ENCODE peak calls at places on chromosomes 4 and X, in five cellular contexts. V is mammary epithelial cell, Z is GM23338, P is PC-3, Q is H1. U is an unnamed sample. For H3K4me1, the result is how much of the 10 kb centered on the place peaks cover.

GRCh38 chrX:40189018-40189417 is 91.3 kb upstream of the BCOR start:
- DNase-seq in V (no peak), Z (no peak), P (no peak), Q (no peak), U (peak)

GRCh38 chrX:17689971-17690409 is 47.3 kb upstream of the SCML1 start:
- DNase-seq in V (peak), Z (peak), P (peak), Q (no peak), U (peak)

GRCh38 chrX:114178126-114178525 is 405.8 kb upstream of the HTR2C start:
- DNase-seq in V (no peak), Z (no peak), P (no peak), Q (no peak), U (no peak)

GRCh38 chr4:93368968-93369367 is 459.6 kb upstream of the ATOH1 start:
- DNase-seq in V (no peak), Z (peak), P (no peak), Q (no peak), U (no peak)

GRCh38 chr4:36198068-36198808 is 46.1 kb downstream of the ARAP2 start:
- DNase-seq in V (no peak), Z (no peak), P (no peak), Q (no peak), U (no peak)

GRCh38 chr4:48518143-48518542 is 28.1 kb downstream of the ZAR1 start:
- DNase-seq in V (no peak), Z (no peak), P (no peak), Q (no peak), U (no peak)

GRCh38 chr4:94507281-94507680 is 55.5 kb downstream of the PDLIM5 start:
- DNase-seq in V (peak), Z (no peak), P (no peak), Q (no peak), U (no peak)

GRCh38 chr4:22552802-22553201 is 36.9 kb upstream of the ADGRA3 start:
- DNase-seq in V (peak), Z (peak), P (peak), Q (no peak), U (peak)

GRCh38 chrX:13761606-13762005 is 27.1 kb downstream of the OFD1 start:
- DNase-seq in V (peak), Z (peak), P (no peak), Q (no peak), U (no peak)

GRCh38 chrX:38973327-38973726 is 172.1 kb downstream of the MID1IP1 start:
- DNase-seq in V (no peak), Z (no peak), P (peak), Q (no peak), U (no peak)

GRCh38 chr4:81447551-81448266 is 24.0 kb downstream of the RASGEF1B start:
- DNase-seq in V (no peak), Z (no peak), P (no peak), Q (no peak), U (no peak)

GRCh38 chr4:39729557-39729956 is 31.6 kb downstream of the UBE2K start:
- DNase-seq in V (peak), Z (no peak), P (no peak), Q (no peak), U (peak)

GRCh38 chr4:97105716-97106115 is 1037.6 kb downstream of the STPG2 start:
- DNase-seq in V (no peak), Z (no peak), P (no peak), Q (no peak), U (no peak)

GRCh38 chr4:97104006-97104405 is 1039.3 kb downstream of the STPG2 start:
- DNase-seq in V (peak), Z (no peak), P (no peak), Q (no peak), U (no peak)

GRCh38 chr4:97106161-97106560 is 1037.1 kb downstream of the STPG2 start:
- DNase-seq in V (no peak), Z (no peak), P (no peak), Q (no peak), U (no peak)

DNA sequence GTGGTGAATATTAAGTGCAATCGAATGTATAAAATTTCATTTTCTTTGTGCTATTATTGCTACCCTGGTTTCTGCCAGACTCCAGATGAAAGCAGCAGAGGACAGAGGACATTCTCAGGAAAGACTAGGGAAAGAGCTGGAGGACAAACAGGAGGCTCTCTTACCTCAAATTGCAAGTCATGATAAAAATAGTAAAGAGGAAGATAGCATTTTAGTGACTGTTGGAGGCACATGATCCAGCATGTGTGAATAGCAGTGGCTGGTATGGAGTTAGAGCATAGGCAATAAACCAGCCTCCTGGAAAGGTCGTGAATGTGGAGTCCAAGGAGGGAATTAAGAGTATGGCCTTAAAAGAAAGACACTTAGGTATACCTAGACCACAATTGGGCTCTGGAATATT is 1040.0 kb downstream of the STPG2 start:
- DNase-seq in V (peak), Z (no peak), P (no peak), Q (no peak), U (no peak)
- H2AFZ ChIP-seq in V (peak), Z (no peak), P (no peak), Q (no peak), U (no peak)

GRCh38 chrX:135391734-135392133 is 30.0 kb upstream of the SMIM10L2A start:
- DNase-seq in V (no peak), Z (no peak), P (no peak), Q (no peak), U (no peak)

GRCh38 chrX:135396566-135396965 is 25.2 kb upstream of the SMIM10L2A start:
- DNase-seq in V (no peak), Z (no peak), P (no peak), Q (no peak), U (no peak)

GRCh38 chrX:135393046-135393445 is 28.7 kb upstream of the SMIM10L2A start:
- DNase-seq in V (no peak), Z (no peak), P (no peak), Q (no peak), U (no peak)

GRCh38 chrX:135395064-135395463 is 26.7 kb upstream of the SMIM10L2A start:
- DNase-seq in V (no peak), Z (no peak), P (no peak), Q (no peak), U (no peak)

DNA sequence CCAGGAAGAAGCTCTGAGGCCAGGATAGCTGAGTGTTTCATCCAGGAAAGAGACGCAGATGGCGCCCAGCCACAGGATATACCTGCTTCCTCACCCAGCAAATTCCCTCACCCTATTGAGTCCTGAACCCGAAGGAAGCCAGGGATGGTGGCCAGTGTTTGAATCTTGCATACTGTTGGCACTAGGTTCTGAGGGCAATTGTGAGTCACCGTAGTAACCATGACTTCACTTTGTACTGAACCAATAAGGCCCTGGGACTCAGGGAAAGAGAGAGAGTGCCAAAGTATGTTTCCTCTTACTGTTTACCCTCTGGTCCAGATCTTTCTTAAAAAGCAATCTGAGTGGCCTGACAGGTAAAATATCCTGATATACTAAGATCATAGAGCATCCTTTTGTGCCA is 25.6 kb upstream of the SMIM10L2A start:
- DNase-seq in V (peak), Z (no peak), P (peak), Q (no peak), U (no peak)
- H3K4me1 ChIP-seq in V (under half), Z (under half), P (under half), Q (under half), U (under half)

GRCh38 chr4:58507079-58507478 is 1396.9 kb upstream of the IGFBP7 start:
- DNase-seq in V (no peak), Z (no peak), P (no peak), Q (no peak), U (no peak)

DNA sequence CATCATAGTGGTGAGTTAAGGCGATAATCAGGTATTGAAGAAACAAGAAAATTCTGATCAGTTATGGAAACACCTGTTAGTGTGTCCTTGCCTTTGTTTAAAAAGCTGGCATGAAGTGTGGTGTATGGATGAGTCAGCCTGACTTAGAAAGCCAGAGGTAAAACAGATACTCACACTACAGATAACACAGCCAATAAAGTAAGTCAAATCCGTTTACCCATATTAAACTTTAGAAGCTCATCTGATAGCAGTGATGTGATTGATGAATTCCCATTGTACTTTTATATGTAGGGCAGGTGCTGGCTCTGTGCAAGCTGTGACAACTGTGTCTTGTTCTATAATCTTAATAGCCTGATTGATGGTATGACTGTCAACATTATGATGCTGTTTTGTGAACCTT is 1392.7 kb upstream of the IGFBP7 start:
- DNase-seq in V (no peak), Z (no peak), P (peak), Q (no peak), U (no peak)
- H2AFZ ChIP-seq in V (no peak), Z (no peak), P (no peak), Q (no peak), U (no peak)

GRCh38 chr4:187484186-187484585 is 511.4 kb upstream of the ZFP42 start:
- DNase-seq in V (no peak), Z (no peak), P (no peak), Q (no peak), U (no peak)

GRCh38 chr4:187480146-187481145 is 515.1 kb upstream of the ZFP42 start:
- DNase-seq in V (peak), Z (no peak), P (peak), Q (no peak), U (peak)

GRCh38 chr4:187491421-187491820 is 504.1 kb upstream of the ZFP42 start:
- DNase-seq in V (no peak), Z (no peak), P (no peak), Q (no peak), U (no peak)

GRCh38 chr4:187485676-187486075 is 509.9 kb upstream of the ZFP42 start:
- DNase-seq in V (no peak), Z (no peak), P (no peak), Q (no peak), U (no peak)
- H3K4me1 ChIP-seq in V (under half), Z (under half), P (under half), Q (under half), U (under half)

GRCh38 chr4:124523816-124524215 is 188.7 kb downstream of the ANKRD50 start:
- DNase-seq in V (no peak), Z (no peak), P (no peak), Q (no peak), U (no peak)

GRCh38 chr4:124527364-124527763 is 185.2 kb downstream of the ANKRD50 start:
- DNase-seq in V (no peak), Z (no peak), P (no peak), Q (no peak), U (no peak)

GRCh38 chr4:124525524-124525923 is 187.0 kb downstream of the ANKRD50 start:
- DNase-seq in V (no peak), Z (no peak), P (no peak), Q (no peak), U (no peak)

GRCh38 chr4:124526760-124527159 is 185.8 kb downstream of the ANKRD50 start:
- DNase-seq in V (no peak), Z (no peak), P (no peak), Q (no peak), U (no peak)

GRCh38 chr4:124526321-124526720 is 186.2 kb downstream of the ANKRD50 start:
- DNase-seq in V (no peak), Z (no peak), P (no peak), Q (no peak), U (no peak)
- H2AFZ ChIP-seq in V (no peak), Z (no peak), P (no peak), Q (no peak), U (no peak)

GRCh38 chr4:155442267-155443105 is 65.7 kb upstream of the MAP9 start:
- DNase-seq in V (peak), Z (peak), P (peak), Q (peak), U (peak)
- H3K4me1 ChIP-seq in V (under half), Z (under half), P (under half), Q (under half), U (under half)

DNA sequence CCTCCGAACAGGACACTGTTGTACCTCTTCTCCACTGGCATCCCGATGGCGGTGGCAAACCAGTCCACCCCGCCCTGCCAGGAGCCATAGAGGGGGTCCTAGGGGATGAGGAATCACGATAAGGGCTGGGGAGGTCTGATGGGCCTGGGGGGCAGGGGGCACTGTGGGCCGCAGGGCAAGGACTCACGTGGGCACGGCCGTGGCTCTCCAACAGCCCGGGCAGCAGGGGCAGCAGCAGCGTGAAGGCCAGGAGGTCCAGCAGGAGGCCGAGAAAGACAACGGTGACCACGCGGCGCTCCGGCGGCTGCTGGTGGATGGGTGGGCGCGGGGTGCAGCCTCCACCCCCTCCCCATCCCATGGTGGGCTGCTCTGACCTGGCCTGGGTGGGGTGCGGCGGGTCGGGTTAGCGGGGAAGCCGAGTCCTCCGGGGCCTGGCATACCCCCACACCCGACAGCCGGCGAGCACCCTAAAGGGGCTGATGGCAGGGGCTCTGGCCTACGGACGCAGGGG is 29.6 kb downstream of the NOP14 start:
- DNase-seq in V (no peak), Z (no peak), P (no peak), Q (peak), U (no peak)
- H2AFZ ChIP-seq in V (peak), Z (no peak), P (peak), Q (no peak), U (no peak)

DNA sequence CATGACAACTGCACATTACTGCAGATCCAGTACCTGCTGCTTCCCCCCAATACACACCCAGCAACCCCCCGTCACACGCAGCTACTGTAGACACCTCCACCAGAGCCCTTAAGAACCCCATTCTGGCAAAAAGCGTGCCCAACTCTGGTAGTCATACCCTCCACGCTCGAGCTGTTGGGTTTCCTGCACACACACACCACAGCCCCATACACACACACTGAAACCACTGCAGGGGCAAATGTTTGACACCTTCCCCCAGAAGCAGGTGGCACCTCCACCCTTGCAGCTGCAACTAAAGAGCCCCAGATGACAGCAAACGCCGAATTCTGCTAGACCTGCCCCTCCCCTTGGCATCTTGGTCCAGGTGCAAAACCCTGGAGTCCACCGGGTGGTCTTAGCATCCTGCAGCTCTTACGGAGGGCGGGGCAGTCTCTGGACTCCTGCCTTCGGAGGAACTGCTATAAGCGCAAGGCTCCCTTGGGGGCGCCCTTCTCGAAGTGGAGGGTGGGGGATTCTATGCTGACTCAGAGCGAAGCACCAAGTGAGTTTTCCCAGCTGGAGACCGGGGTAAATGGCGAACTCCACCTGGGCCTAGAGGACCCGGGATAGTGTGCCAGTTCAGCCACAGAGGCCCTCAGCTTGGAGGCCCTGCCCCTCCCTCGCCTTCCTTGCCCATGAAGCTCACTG is 1.5 kb downstream of the FRMPD3 start:
- DNase-seq in V (no peak), Z (peak), P (no peak), Q (peak), U (no peak)
- H3K4me1 ChIP-seq in V (under half), Z (under half), P (under half), Q (under half), U (under half)